ENCODE peak calls at places on chromosome 4, in nine cellular contexts. One of them, this sample, is unnamed.

GRCh38 chr4:147772459-147772969 is 40.6 kb downstream of the ARHGAP10 start:
- DNase-seq in sigmoid colon: no peak
- DNase-seq in CD8-positive, alpha-beta memory T cell: no peak
- DNase-seq in kidney: no peak
- DNase-seq in astrocyte of the cerebellum: peak
- DNase-seq in NCI-H510A treated with DMSO at 0.1 percent for 48 hours: peak
- DNase-seq in mucosa of descending colon: no peak
- DNase-seq in MG63: peak
- DNase-seq in neural crest cell: no peak
- DNase-seq in this sample: no peak

GRCh38 chr4:74039065-74039763 is 725 bp upstream of the CXCL3 start:
- DNase-seq in sigmoid colon: no peak
- DNase-seq in CD8-positive, alpha-beta memory T cell: no peak
- DNase-seq in kidney: no peak
- DNase-seq in astrocyte of the cerebellum: no peak
- DNase-seq in NCI-H510A treated with DMSO at 0.1 percent for 48 hours: peak
- DNase-seq in mucosa of descending colon: no peak
- DNase-seq in MG63: no peak
- DNase-seq in neural crest cell: no peak
- DNase-seq in this sample: no peak

GRCh38 chr4:138910914-138911336 is 104.7 kb upstream of the NOCT start:
- DNase-seq in sigmoid colon: peak
- DNase-seq in CD8-positive, alpha-beta memory T cell: no peak
- DNase-seq in kidney: peak
- DNase-seq in astrocyte of the cerebellum: peak
- DNase-seq in NCI-H510A treated with DMSO at 0.1 percent for 48 hours: peak
- DNase-seq in mucosa of descending colon: peak
- DNase-seq in MG63: peak
- DNase-seq in neural crest cell: peak
- DNase-seq in this sample: no peak

GRCh38 chr4:87204559-87204958 is 15.9 kb downstream of the KLHL8 start:
- DNase-seq in sigmoid colon: no peak
- DNase-seq in CD8-positive, alpha-beta memory T cell: no peak
- DNase-seq in kidney: no peak
- DNase-seq in astrocyte of the cerebellum: no peak
- DNase-seq in NCI-H510A treated with DMSO at 0.1 percent for 48 hours: no peak
- DNase-seq in mucosa of descending colon: no peak
- DNase-seq in MG63: no peak
- DNase-seq in neural crest cell: no peak
- DNase-seq in this sample: no peak

GRCh38 chr4:75172551-75172950 is 239.6 kb downstream of the PARM1 start:
- DNase-seq in sigmoid colon: no peak
- DNase-seq in CD8-positive, alpha-beta memory T cell: no peak
- DNase-seq in kidney: no peak
- DNase-seq in astrocyte of the cerebellum: no peak
- DNase-seq in NCI-H510A treated with DMSO at 0.1 percent for 48 hours: no peak
- DNase-seq in mucosa of descending colon: no peak
- DNase-seq in MG63: no peak
- DNase-seq in neural crest cell: no peak
- DNase-seq in this sample: no peak

GRCh38 chr4:139764686-139765085 is 99.1 kb downstream of the MGST2 start:
- DNase-seq in sigmoid colon: no peak
- DNase-seq in CD8-positive, alpha-beta memory T cell: no peak
- DNase-seq in kidney: no peak
- DNase-seq in astrocyte of the cerebellum: no peak
- DNase-seq in NCI-H510A treated with DMSO at 0.1 percent for 48 hours: no peak
- DNase-seq in mucosa of descending colon: no peak
- DNase-seq in MG63: no peak
- DNase-seq in neural crest cell: no peak
- DNase-seq in this sample: no peak

GRCh38 chr4:128159967-128160366 is 98.9 kb downstream of the LARP1B start:
- DNase-seq in sigmoid colon: no peak
- DNase-seq in CD8-positive, alpha-beta memory T cell: no peak
- DNase-seq in kidney: no peak
- DNase-seq in astrocyte of the cerebellum: no peak
- DNase-seq in NCI-H510A treated with DMSO at 0.1 percent for 48 hours: no peak
- DNase-seq in mucosa of descending colon: no peak
- DNase-seq in MG63: peak
- DNase-seq in neural crest cell: no peak
- DNase-seq in this sample: no peak

GRCh38 chr4:140529434-140529833 is 5.5 kb downstream of the ELMOD2 start:
- DNase-seq in sigmoid colon: no peak
- DNase-seq in CD8-positive, alpha-beta memory T cell: no peak
- DNase-seq in kidney: no peak
- DNase-seq in astrocyte of the cerebellum: no peak
- DNase-seq in NCI-H510A treated with DMSO at 0.1 percent for 48 hours: no peak
- DNase-seq in mucosa of descending colon: no peak
- DNase-seq in MG63: no peak
- DNase-seq in neural crest cell: no peak
- DNase-seq in this sample: no peak

GRCh38 chr4:110621839-110622751 is 782 bp downstream of the PITX2 start:
- DNase-seq in sigmoid colon: no peak
- DNase-seq in CD8-positive, alpha-beta memory T cell: no peak
- DNase-seq in kidney: peak
- DNase-seq in astrocyte of the cerebellum: no peak
- DNase-seq in NCI-H510A treated with DMSO at 0.1 percent for 48 hours: peak
- DNase-seq in mucosa of descending colon: peak
- DNase-seq in MG63: peak
- DNase-seq in neural crest cell: no peak
- DNase-seq in this sample: no peak

GRCh38 chr4:6953751-6954380 is 44.2 kb downstream of the TBC1D14 start:
- DNase-seq in sigmoid colon: peak
- DNase-seq in CD8-positive, alpha-beta memory T cell: no peak
- DNase-seq in kidney: peak
- DNase-seq in astrocyte of the cerebellum: peak
- DNase-seq in NCI-H510A treated with DMSO at 0.1 percent for 48 hours: no peak
- DNase-seq in mucosa of descending colon: peak
- DNase-seq in MG63: no peak
- DNase-seq in neural crest cell: no peak
- DNase-seq in this sample: no peak

GRCh38 chr4:87377816-87378215 is 13.2 kb downstream of the HSD17B11 start:
- DNase-seq in sigmoid colon: no peak
- DNase-seq in CD8-positive, alpha-beta memory T cell: no peak
- DNase-seq in kidney: no peak
- DNase-seq in astrocyte of the cerebellum: no peak
- DNase-seq in NCI-H510A treated with DMSO at 0.1 percent for 48 hours: no peak
- DNase-seq in mucosa of descending colon: no peak
- DNase-seq in MG63: no peak
- DNase-seq in neural crest cell: no peak
- DNase-seq in this sample: no peak

GRCh38 chr4:1382776-1383727 is 23.2 kb downstream of the NKX1-1 start:
- DNase-seq in sigmoid colon: peak
- DNase-seq in CD8-positive, alpha-beta memory T cell: peak
- DNase-seq in kidney: peak
- DNase-seq in astrocyte of the cerebellum: no peak
- DNase-seq in NCI-H510A treated with DMSO at 0.1 percent for 48 hours: no peak
- DNase-seq in mucosa of descending colon: peak
- DNase-seq in MG63: no peak
- DNase-seq in neural crest cell: no peak
- DNase-seq in this sample: no peak

GRCh38 chr4:39637572-39638357 is 900 bp downstream of the SMIM14 start:
- DNase-seq in sigmoid colon: peak
- DNase-seq in CD8-positive, alpha-beta memory T cell: peak
- DNase-seq in kidney: peak
- DNase-seq in astrocyte of the cerebellum: peak
- DNase-seq in NCI-H510A treated with DMSO at 0.1 percent for 48 hours: peak
- DNase-seq in mucosa of descending colon: peak
- DNase-seq in MG63: peak
- DNase-seq in neural crest cell: peak
- DNase-seq in this sample: peak

GRCh38 chr4:92600638-92601037 is 296.9 kb downstream of the GRID2 start:
- DNase-seq in sigmoid colon: no peak
- DNase-seq in CD8-positive, alpha-beta memory T cell: no peak
- DNase-seq in kidney: peak
- DNase-seq in astrocyte of the cerebellum: no peak
- DNase-seq in NCI-H510A treated with DMSO at 0.1 percent for 48 hours: no peak
- DNase-seq in mucosa of descending colon: no peak
- DNase-seq in MG63: no peak
- DNase-seq in neural crest cell: no peak
- DNase-seq in this sample: no peak

GRCh38 chr4:169225058-169225751 is 45.6 kb downstream of the SH3RF1 start:
- DNase-seq in sigmoid colon: no peak
- DNase-seq in CD8-positive, alpha-beta memory T cell: no peak
- DNase-seq in kidney: no peak
- DNase-seq in astrocyte of the cerebellum: peak
- DNase-seq in NCI-H510A treated with DMSO at 0.1 percent for 48 hours: no peak
- DNase-seq in mucosa of descending colon: no peak
- DNase-seq in MG63: no peak
- DNase-seq in neural crest cell: no peak
- DNase-seq in this sample: no peak

GRCh38 chr4:13267091-13267490 is 217.0 kb downstream of the RAB28 start:
- DNase-seq in sigmoid colon: no peak
- DNase-seq in CD8-positive, alpha-beta memory T cell: no peak
- DNase-seq in kidney: no peak
- DNase-seq in astrocyte of the cerebellum: no peak
- DNase-seq in NCI-H510A treated with DMSO at 0.1 percent for 48 hours: no peak
- DNase-seq in mucosa of descending colon: no peak
- DNase-seq in MG63: no peak
- DNase-seq in neural crest cell: no peak
- DNase-seq in this sample: no peak

GRCh38 chr4:153154010-153154975 is 50.0 kb upstream of the TRIM2 start:
- DNase-seq in sigmoid colon: no peak
- DNase-seq in CD8-positive, alpha-beta memory T cell: no peak
- DNase-seq in kidney: no peak
- DNase-seq in astrocyte of the cerebellum: peak
- DNase-seq in NCI-H510A treated with DMSO at 0.1 percent for 48 hours: peak
- DNase-seq in mucosa of descending colon: peak
- DNase-seq in MG63: no peak
- DNase-seq in neural crest cell: no peak
- DNase-seq in this sample: no peak

GRCh38 chr4:103498161-103499070 is 221.4 kb downstream of the TACR3 start:
- DNase-seq in sigmoid colon: no peak
- DNase-seq in CD8-positive, alpha-beta memory T cell: no peak
- DNase-seq in kidney: no peak
- DNase-seq in astrocyte of the cerebellum: peak
- DNase-seq in NCI-H510A treated with DMSO at 0.1 percent for 48 hours: no peak
- DNase-seq in mucosa of descending colon: no peak
- DNase-seq in MG63: peak
- DNase-seq in neural crest cell: no peak
- DNase-seq in this sample: no peak

GRCh38 chr4:48968814-48969213 is 17.3 kb upstream of the CWH43 start:
- DNase-seq in sigmoid colon: no peak
- DNase-seq in CD8-positive, alpha-beta memory T cell: no peak
- DNase-seq in kidney: no peak
- DNase-seq in astrocyte of the cerebellum: peak
- DNase-seq in NCI-H510A treated with DMSO at 0.1 percent for 48 hours: no peak
- DNase-seq in mucosa of descending colon: no peak
- DNase-seq in MG63: no peak
- DNase-seq in neural crest cell: no peak
- DNase-seq in this sample: no peak

GRCh38 chr4:100314057-100314456 is 123.8 kb upstream of the DDIT4L start:
- DNase-seq in sigmoid colon: no peak
- DNase-seq in CD8-positive, alpha-beta memory T cell: no peak
- DNase-seq in kidney: no peak
- DNase-seq in astrocyte of the cerebellum: no peak
- DNase-seq in NCI-H510A treated with DMSO at 0.1 percent for 48 hours: no peak
- DNase-seq in mucosa of descending colon: no peak
- DNase-seq in MG63: no peak
- DNase-seq in neural crest cell: no peak
- DNase-seq in this sample: no peak

GRCh38 chr4:37392540-37393255 is 148.2 kb downstream of the NWD2 start:
- DNase-seq in sigmoid colon: peak
- DNase-seq in CD8-positive, alpha-beta memory T cell: no peak
- DNase-seq in kidney: peak
- DNase-seq in astrocyte of the cerebellum: no peak
- DNase-seq in NCI-H510A treated with DMSO at 0.1 percent for 48 hours: no peak
- DNase-seq in mucosa of descending colon: no peak
- DNase-seq in MG63: peak
- DNase-seq in neural crest cell: peak
- DNase-seq in this sample: no peak

GRCh38 chr4:115973768-115974167 is 860.3 kb upstream of the NDST4 start:
- DNase-seq in sigmoid colon: no peak
- DNase-seq in CD8-positive, alpha-beta memory T cell: no peak
- DNase-seq in kidney: no peak
- DNase-seq in astrocyte of the cerebellum: no peak
- DNase-seq in NCI-H510A treated with DMSO at 0.1 percent for 48 hours: no peak
- DNase-seq in mucosa of descending colon: no peak
- DNase-seq in MG63: no peak
- DNase-seq in neural crest cell: no peak
- DNase-seq in this sample: no peak

GRCh38 chr4:113394730-113395530 is 345.5 kb downstream of the ANK2 start:
- DNase-seq in sigmoid colon: peak
- DNase-seq in CD8-positive, alpha-beta memory T cell: peak
- DNase-seq in kidney: no peak
- DNase-seq in astrocyte of the cerebellum: peak
- DNase-seq in NCI-H510A treated with DMSO at 0.1 percent for 48 hours: peak
- DNase-seq in mucosa of descending colon: no peak
- DNase-seq in MG63: no peak
- DNase-seq in neural crest cell: peak
- DNase-seq in this sample: peak

GRCh38 chr4:2432991-2433530 is 14.3 kb downstream of the CFAP99 start:
- DNase-seq in sigmoid colon: no peak
- DNase-seq in CD8-positive, alpha-beta memory T cell: no peak
- DNase-seq in kidney: peak
- DNase-seq in astrocyte of the cerebellum: no peak
- DNase-seq in NCI-H510A treated with DMSO at 0.1 percent for 48 hours: no peak
- DNase-seq in mucosa of descending colon: no peak
- DNase-seq in MG63: peak
- DNase-seq in neural crest cell: peak
- DNase-seq in this sample: no peak

GRCh38 chr4:54318904-54319303 is 89.8 kb downstream of the PDGFRA start:
- DNase-seq in sigmoid colon: no peak
- DNase-seq in CD8-positive, alpha-beta memory T cell: no peak
- DNase-seq in kidney: no peak
- DNase-seq in astrocyte of the cerebellum: peak
- DNase-seq in NCI-H510A treated with DMSO at 0.1 percent for 48 hours: no peak
- DNase-seq in mucosa of descending colon: no peak
- DNase-seq in MG63: no peak
- DNase-seq in neural crest cell: peak
- DNase-seq in this sample: no peak

GRCh38 chr4:15695240-15695699 is 7.6 kb upstream of the BST1 start:
- DNase-seq in sigmoid colon: no peak
- DNase-seq in CD8-positive, alpha-beta memory T cell: no peak
- DNase-seq in kidney: no peak
- DNase-seq in astrocyte of the cerebellum: peak
- DNase-seq in NCI-H510A treated with DMSO at 0.1 percent for 48 hours: no peak
- DNase-seq in mucosa of descending colon: no peak
- DNase-seq in MG63: peak
- DNase-seq in neural crest cell: no peak
- DNase-seq in this sample: no peak

GRCh38 chr4:144611850-144612249 is 34.1 kb upstream of the HHIP start:
- DNase-seq in sigmoid colon: no peak
- DNase-seq in CD8-positive, alpha-beta memory T cell: no peak
- DNase-seq in kidney: no peak
- DNase-seq in astrocyte of the cerebellum: no peak
- DNase-seq in NCI-H510A treated with DMSO at 0.1 percent for 48 hours: no peak
- DNase-seq in mucosa of descending colon: no peak
- DNase-seq in MG63: no peak
- DNase-seq in neural crest cell: peak
- DNase-seq in this sample: no peak

GRCh38 chr4:151540728-151541437 is 131.9 kb downstream of the FHIP1A start:
- DNase-seq in sigmoid colon: no peak
- DNase-seq in CD8-positive, alpha-beta memory T cell: no peak
- DNase-seq in kidney: no peak
- DNase-seq in astrocyte of the cerebellum: peak
- DNase-seq in NCI-H510A treated with DMSO at 0.1 percent for 48 hours: peak
- DNase-seq in mucosa of descending colon: peak
- DNase-seq in MG63: peak
- DNase-seq in neural crest cell: no peak
- DNase-seq in this sample: no peak

GRCh38 chr4:55793479-55793878 is 26.1 kb upstream of the EXOC1L start:
- DNase-seq in sigmoid colon: no peak
- DNase-seq in CD8-positive, alpha-beta memory T cell: no peak
- DNase-seq in kidney: peak
- DNase-seq in astrocyte of the cerebellum: no peak
- DNase-seq in NCI-H510A treated with DMSO at 0.1 percent for 48 hours: no peak
- DNase-seq in mucosa of descending colon: no peak
- DNase-seq in MG63: no peak
- DNase-seq in neural crest cell: no peak
- DNase-seq in this sample: no peak

This sample was measured in T-cell.